ENCODE peak calls at places on chromosomes 3 and 15, in four cellular contexts. C is IMR-90, X is H1, S is K562. B is an unnamed sample.

GRCh38 chr3:130345487-130346079 is at the start of gene COL6A5:
- DNase-seq in S (peak), C (no peak), X (peak), B (no peak)

GRCh38 chr3:50390523-50391177 is 31.3 kb upstream of the TMEM115 start:
- DNase-seq in C (no peak), S (peak), X (no peak), B (no peak)

GRCh38 chr15:25183581-25184330 is 229.0 kb downstream of the SNRPN start:
- DNase-seq in S (no peak), C (no peak), X (no peak), B (no peak)

GRCh38 chr15:81174125-81174524 is 22.6 kb upstream of the IL16 start:
- DNase-seq in S (peak), C (no peak), X (no peak), B (no peak)

GRCh38 chr3:160400048-160400630 is 689 bp downstream of the SMC4 start:
- DNase-seq in C (peak), S (peak), X (no peak), B (no peak)

GRCh38 chr3:147589016-147589415 is 179.9 kb downstream of the ZIC1 start:
- DNase-seq in C (no peak), X (no peak), S (no peak), B (no peak)

GRCh38 chr3:107045791-107046190 is 331.4 kb upstream of the CCDC54 start:
- DNase-seq in C (no peak), S (no peak), X (no peak), B (no peak)

GRCh38 chr3:24503499-24504176 is 9.0 kb upstream of the THRB start:
- DNase-seq in S (no peak), C (no peak), X (no peak), B (no peak)

GRCh38 chr3:8663177-8664061 is 18.8 kb upstream of the SSUH2 start:
- DNase-seq in S (peak), C (peak), X (peak), B (peak)

DNA sequence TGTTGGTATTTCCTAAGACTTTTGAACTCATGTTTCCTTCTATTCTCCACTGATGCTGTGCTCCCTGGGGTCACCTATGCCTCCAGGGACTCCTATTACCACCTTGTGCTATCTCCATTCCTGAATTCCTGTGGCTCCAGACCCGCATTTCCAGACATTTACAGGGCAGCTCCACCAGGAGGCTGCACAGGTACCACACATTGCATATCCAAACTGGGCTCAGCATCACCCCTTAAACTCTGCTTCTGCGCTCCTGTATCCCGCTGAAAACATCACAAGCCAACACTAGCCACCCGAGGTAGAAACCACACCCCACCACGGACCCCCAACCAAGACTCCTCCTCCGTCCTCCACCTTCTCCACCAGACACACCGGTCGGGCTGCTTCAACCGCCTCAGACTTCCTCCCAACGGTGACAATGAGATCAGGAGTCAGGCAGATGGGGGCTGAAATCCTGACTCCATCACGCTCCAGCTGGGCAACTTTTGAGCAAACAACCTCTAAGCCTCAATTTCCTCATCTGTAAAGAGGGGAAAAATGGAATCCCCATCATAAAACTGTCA is 10.4 kb downstream of the TNK2 start:
- DNase-seq in S (no peak), C (no peak), X (no peak), B (no peak)
- TF ChIP-seq CHD1 in S (no peak), C (no peak), X (no peak), B (no peak)

GRCh38 chr3:137105277-137105977 is 147.6 kb downstream of the IL20RB start:
- DNase-seq in S (peak), X (no peak), C (peak), B (peak)
- TF ChIP-seq CHD1 in S (no peak), X (no peak), C (no peak), B (no peak)

GRCh38 chr3:170808041-170808440 is 62.0 kb downstream of the RPL22L1 start:
- DNase-seq in S (no peak), X (no peak), C (no peak), B (no peak)

GRCh38 chr3:170811928-170812591 is 57.9 kb downstream of the RPL22L1 start:
- DNase-seq in X (peak), S (peak), C (peak), B (peak)

GRCh38 chr3:170809021-170809974 is 60.7 kb downstream of the RPL22L1 start:
- DNase-seq in X (no peak), C (peak), S (peak), B (no peak)

GRCh38 chr3:170811515-170811914 is 58.5 kb downstream of the RPL22L1 start:
- DNase-seq in C (peak), X (no peak), S (no peak), B (no peak)

DNA sequence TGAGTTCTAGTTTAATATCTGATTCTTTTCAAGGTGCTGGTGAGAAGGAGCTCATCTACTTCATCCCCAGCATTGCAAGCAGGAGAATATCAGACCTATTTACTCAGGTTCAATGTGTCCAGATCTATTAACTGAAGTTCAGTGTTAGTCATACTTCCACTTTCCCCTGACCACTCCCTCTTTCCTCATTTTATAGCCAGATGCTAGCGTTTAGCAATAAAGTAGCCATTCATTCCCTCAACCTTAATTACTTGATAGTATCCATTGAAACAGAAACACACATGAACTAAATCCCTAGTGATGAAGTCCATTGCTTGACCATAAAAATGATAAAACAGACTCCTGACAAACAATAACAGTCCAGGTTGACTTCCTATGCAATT is 60.0 kb downstream of the RPL22L1 start:
- DNase-seq in S (no peak), C (peak), X (no peak), B (no peak)
- TF ChIP-seq CHD1 in S (no peak), C (no peak), X (no peak), B (no peak)

DNA sequence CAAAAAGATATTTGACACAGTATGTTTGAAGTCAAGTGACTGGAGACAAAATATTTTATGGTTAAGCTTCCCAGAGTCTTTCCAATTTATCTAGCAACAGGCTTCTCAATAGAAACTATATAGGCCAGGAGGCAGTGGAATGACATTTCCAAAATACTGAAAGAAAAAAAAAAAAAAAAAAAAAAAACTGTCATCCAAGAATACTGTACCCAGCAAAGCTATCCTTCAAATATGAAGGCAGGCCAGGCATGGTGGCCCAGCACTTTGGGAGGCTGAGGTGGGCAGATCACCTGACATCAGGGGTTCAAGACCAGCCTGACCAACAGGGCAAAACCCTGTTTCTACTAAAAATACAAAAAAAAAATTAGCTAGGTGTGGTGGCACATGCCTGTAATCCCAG is 20.9 kb downstream of the NME9 start:
- DNase-seq in C (no peak), X (no peak), S (no peak), B (no peak)
- TF ChIP-seq CHD1 in C (no peak), X (no peak), S (no peak), B (no peak)

GRCh38 chr3:120875989-120876388 is 32.0 kb upstream of the STXBP5L start:
- DNase-seq in C (no peak), X (no peak), S (no peak), B (no peak)

GRCh38 chr3:120875507-120875906 is 32.5 kb upstream of the STXBP5L start:
- DNase-seq in C (no peak), X (no peak), S (no peak), B (no peak)

DNA sequence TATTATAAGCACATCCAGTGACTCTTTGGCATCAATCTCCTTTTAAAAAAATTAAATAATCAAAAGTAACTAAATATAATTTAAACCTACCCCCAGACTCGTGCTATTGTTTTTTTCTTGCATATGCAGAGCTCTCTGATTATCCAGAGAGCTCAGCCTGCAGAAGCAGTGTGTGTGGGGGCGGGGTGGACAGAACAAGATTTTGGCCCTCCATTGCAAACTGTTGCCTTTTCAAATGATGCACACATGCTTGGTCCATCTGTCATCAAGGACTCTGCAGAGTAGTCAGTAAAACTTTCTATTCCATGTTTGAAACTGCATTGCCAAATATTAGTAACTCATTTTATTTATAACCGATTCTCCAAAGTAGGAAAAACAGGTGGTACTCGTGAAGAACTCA is 28.6 kb upstream of the STXBP5L start:
- DNase-seq in S (no peak), X (no peak), C (no peak), B (no peak)
- TF ChIP-seq CHD1 in S (no peak), X (no peak), C (no peak), B (no peak)

GRCh38 chr3:57577786-57578185 is 19.4 kb downstream of the ARF4 start:
- DNase-seq in X (no peak), S (no peak), C (no peak), B (no peak)
- TF ChIP-seq CHD1 in X (no peak), S (no peak), C (no peak), B (no peak)

GRCh38 chr3:182793663-182794454 is 555 bp downstream of the ATP11B start:
- DNase-seq in S (peak), X (peak), C (peak), B (no peak)
- TF ChIP-seq CHD1 in S (peak), X (no peak), C (no peak), B (peak)

DNA sequence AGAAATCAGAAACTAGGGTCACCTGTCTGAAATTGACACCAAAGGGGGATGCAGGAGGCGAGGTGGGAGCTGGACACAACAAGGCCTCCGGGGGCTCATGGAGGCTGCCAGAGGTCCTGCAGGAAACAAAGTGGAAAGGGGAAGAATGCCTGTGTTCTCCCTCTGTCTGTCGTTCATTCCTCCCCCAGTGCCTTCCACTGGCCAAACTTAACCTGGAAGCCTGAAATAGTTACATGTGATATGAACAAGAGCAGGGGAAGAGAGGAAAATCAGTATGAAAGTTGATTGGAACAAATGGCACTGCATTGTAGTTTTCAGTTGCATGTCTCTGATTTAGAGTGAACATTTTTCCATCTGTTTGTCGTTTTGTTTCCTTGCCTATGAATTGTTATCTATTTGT is 502.0 kb upstream of the CFAP20DC start:
- DNase-seq in X (no peak), C (no peak), S (no peak), B (no peak)
- TF ChIP-seq CHD1 in X (no peak), C (no peak), S (no peak), B (no peak)

GRCh38 chr15:26972636-26973035 is 1.7 kb downstream of the GABRG3 start:
- DNase-seq in X (no peak), S (no peak), C (no peak), B (no peak)

GRCh38 chr15:26967719-26968269 is 3.2 kb upstream of the GABRG3 start:
- DNase-seq in S (no peak), X (peak), C (no peak), B (no peak)

GRCh38 chr15:26971303-26972018 is 480 bp downstream of the GABRG3 start:
- DNase-seq in C (no peak), X (peak), S (no peak), B (no peak)

GRCh38 chr15:26974120-26974780 is 3.3 kb downstream of the GABRG3 start:
- DNase-seq in C (peak), X (peak), S (peak), B (no peak)

GRCh38 chr15:26970712-26971210 is at the start of gene GABRG3:
- DNase-seq in S (no peak), X (peak), C (no peak), B (no peak)
- TF ChIP-seq CHD1 in S (no peak), X (no peak), C (no peak), B (no peak)

DNA sequence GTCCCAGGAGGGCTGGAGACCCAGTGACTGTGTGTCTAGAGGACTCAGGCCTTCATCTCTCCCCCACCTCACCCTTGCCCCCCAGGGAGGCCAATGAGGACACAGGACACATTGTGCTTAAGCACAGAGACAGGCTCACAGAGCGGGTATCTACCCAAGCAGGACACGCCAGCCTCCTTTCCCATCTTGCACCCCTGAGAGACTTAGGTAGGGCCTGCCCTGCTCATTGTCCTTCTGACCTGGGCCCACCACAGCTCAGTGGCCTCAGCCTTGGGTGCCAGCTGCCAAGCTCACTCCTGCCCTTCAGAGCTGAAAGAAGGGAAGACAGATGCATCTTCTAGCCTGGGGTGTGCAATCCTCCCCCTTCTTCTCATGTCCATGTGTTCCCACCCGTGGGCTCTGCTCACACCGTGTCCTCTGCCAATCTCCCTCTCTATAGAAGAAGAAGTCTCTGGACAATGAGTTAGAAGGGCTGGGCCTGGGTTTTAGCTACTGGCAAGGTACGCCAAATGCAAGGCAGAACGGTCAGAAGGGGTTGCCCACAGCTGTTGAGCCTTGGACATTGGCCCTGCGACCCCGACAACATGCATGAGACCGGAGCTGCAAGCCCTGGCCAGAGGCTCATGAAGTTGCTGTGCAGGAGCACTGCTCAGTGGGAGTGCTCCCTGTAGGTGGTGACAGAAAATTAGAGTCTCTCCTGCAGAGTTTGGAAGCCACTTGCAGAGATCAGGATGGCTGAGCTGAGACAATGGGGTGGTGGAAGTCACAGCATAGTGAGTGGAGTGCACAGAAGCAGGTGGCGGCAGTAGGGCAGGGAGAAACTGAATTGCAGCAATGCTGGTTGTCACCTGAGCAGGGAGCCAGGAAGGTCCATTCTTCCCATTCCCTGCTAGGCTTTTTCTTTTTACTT is 32.8 kb downstream of the ACSBG1 start:
- DNase-seq in X (peak), S (no peak), C (no peak), B (no peak)
- TF ChIP-seq CHD1 in X (no peak), S (no peak), C (no peak), B (no peak)

B was measured in GM12878.